ENCODE peak calls at places on chromosome 18, in four cellular contexts. B is activated T-helper 1 cell treated with anti-CD3 and anti-CD28 coated beads, Interleukin-2, amount 50 U/mL, for 16 hours; U is left ventricle myocardium superior; K is hippocampal formation. M is an unnamed sample.

GRCh38 chr18:34772887-34773286 is 62.8 kb downstream of the DTNA start:
- DNase-seq in B (no peak), U (no peak), K (no peak), M (no peak)

GRCh38 chr18:5052491-5052890 is 144.6 kb downstream of the AKAIN1 start:
- DNase-seq in B (no peak), U (no peak), K (no peak), M (no peak)

GRCh38 chr18:40938615-40939014 is 1016.4 kb upstream of the PIK3C3 start:
- DNase-seq in B (no peak), U (no peak), K (no peak), M (no peak)

GRCh38 chr18:79377187-79377891 is 18.4 kb upstream of the NFATC1 start:
- DNase-seq in B (no peak), U (no peak), K (no peak), M (no peak)

GRCh38 chr18:12287684-12288405 is 20.2 kb upstream of the TUBB6 start:
- DNase-seq in B (no peak), U (peak), K (no peak), M (peak)

GRCh38 chr18:62938451-62938850 is 223.1 kb downstream of the PHLPP1 start:
- DNase-seq in B (no peak), U (no peak), K (no peak), M (no peak)

GRCh38 chr18:10460414-10461018 is 6.1 kb downstream of the APCDD1 start:
- DNase-seq in B (no peak), U (no peak), K (no peak), M (no peak)

GRCh38 chr18:39835303-39836030 is 2119.6 kb upstream of the PIK3C3 start:
- DNase-seq in B (no peak), U (no peak), K (no peak), M (no peak)

GRCh38 chr18:6219116-6219717 is 195.5 kb downstream of the L3MBTL4 start:
- DNase-seq in B (no peak), U (peak), K (peak), M (no peak)

GRCh38 chr18:25832008-25832604 is 258.3 kb downstream of the SS18 start:
- DNase-seq in B (no peak), U (peak), K (peak), M (peak)

GRCh38 chr18:79439201-79440023 is 43.7 kb downstream of the NFATC1 start:
- DNase-seq in B (no peak), U (no peak), K (no peak), M (no peak)